ENCODE peak calls at places on chromosomes 6 and 20, in four cellular contexts. M, D, I and H are unnamed samples.

GRCh38 chr20:48926816-48927215 is 5.3 kb downstream of the ARFGEF2 start:
- DNase-seq in M (no peak), I (no peak), D (no peak), H (no peak)

GRCh38 chr6:168826078-168826390 is 385.1 kb downstream of the SMOC2 start:
- DNase-seq in I (no peak), D (no peak), M (no peak), H (no peak)

GRCh38 chr6:40588070-40588384 is 863 bp upstream of the LRFN2 start:
- DNase-seq in I (no peak), M (no peak), D (no peak), H (no peak)

GRCh38 chr6:21739838-21740237 is 146.3 kb downstream of the SOX4 start:
- DNase-seq in D (no peak), M (no peak), I (no peak), H (peak)

GRCh38 chr6:35728663-35729348 is 8.0 kb upstream of the ARMC12 start:
- DNase-seq in I (no peak), M (no peak), D (no peak), H (peak)

GRCh38 chr6:113397229-113397628 is 459.9 kb upstream of the MARCKS start:
- DNase-seq in M (no peak), I (no peak), D (peak), H (no peak)

GRCh38 chr6:170088349-170088951 is 202.4 kb downstream of the DLL1 start:
- DNase-seq in I (no peak), D (no peak), M (no peak), H (no peak)

GRCh38 chr6:142871910-142872331 is 73.1 kb downstream of the HIVEP2 start:
- DNase-seq in D (peak), M (no peak), I (no peak), H (no peak)

GRCh38 chr20:34579936-34580587 is 21.5 kb downstream of the MAP1LC3A start:
- DNase-seq in D (peak), M (no peak), I (no peak), H (no peak)

GRCh38 chr6:22099241-22099640 is 197.6 kb downstream of the PRL start:
- DNase-seq in D (no peak), I (no peak), M (no peak), H (no peak)

GRCh38 chr6:98821739-98822405 is 12.5 kb upstream of the POU3F2 start:
- DNase-seq in M (no peak), I (no peak), D (no peak), H (no peak)

GRCh38 chr6:12911387-12911960 is 194.9 kb downstream of the PHACTR1 start:
- DNase-seq in I (no peak), M (no peak), D (peak), H (peak)

GRCh38 chr20:32544893-32545840 is 40.0 kb downstream of the NOL4L start:
- DNase-seq in I (no peak), M (no peak), D (peak), H (peak)

GRCh38 chr6:51842487-51843469 is 244.6 kb downstream of the PKHD1 start:
- DNase-seq in I (no peak), D (no peak), M (no peak), H (peak)

GRCh38 chr20:433300-433975 is 25.3 kb downstream of the RBCK1 start:
- DNase-seq in M (no peak), D (no peak), I (no peak), H (no peak)

GRCh38 chr20:55456316-55456940 is 548.9 kb downstream of the CBLN4 start:
- DNase-seq in I (no peak), D (no peak), M (no peak), H (no peak)

DNA sequence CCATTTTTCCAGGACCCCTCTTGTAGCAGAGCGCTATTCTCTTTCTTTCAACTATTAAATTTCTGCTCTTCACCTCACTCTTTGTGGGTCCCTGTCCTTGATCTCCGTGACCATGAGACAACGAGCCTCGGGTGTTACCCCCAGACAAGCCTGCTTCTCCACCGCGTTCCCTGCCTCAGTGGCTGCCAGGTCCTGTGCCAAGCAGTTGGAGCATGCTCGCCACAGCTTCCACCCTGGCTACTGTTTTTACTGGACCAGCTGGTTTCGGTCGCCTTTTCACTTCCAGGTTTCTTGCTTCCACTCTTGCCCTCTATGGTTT is 5.7 kb downstream of the TP53RK start:
- DNase-seq in I (no peak), M (no peak), D (no peak), H (no peak)
- H3K27ac ChIP-seq in I (peak), M (no peak), D (peak), H (no peak)

GRCh38 chr6:2771021-2771558 is 5.9 kb downstream of the WRNIP1 start:
- DNase-seq in D (no peak), M (no peak), I (no peak), H (no peak)
- H4K5ac ChIP-seq in D (no peak), M (no peak), I (no peak), H (no peak)

GRCh38 chr20:17530153-17530552 is 1.0 kb downstream of the BFSP1 start:
- DNase-seq in M (no peak), I (no peak), D (no peak), H (no peak)
- H3K27ac ChIP-seq in M (no peak), I (no peak), D (no peak), H (no peak)

DNA sequence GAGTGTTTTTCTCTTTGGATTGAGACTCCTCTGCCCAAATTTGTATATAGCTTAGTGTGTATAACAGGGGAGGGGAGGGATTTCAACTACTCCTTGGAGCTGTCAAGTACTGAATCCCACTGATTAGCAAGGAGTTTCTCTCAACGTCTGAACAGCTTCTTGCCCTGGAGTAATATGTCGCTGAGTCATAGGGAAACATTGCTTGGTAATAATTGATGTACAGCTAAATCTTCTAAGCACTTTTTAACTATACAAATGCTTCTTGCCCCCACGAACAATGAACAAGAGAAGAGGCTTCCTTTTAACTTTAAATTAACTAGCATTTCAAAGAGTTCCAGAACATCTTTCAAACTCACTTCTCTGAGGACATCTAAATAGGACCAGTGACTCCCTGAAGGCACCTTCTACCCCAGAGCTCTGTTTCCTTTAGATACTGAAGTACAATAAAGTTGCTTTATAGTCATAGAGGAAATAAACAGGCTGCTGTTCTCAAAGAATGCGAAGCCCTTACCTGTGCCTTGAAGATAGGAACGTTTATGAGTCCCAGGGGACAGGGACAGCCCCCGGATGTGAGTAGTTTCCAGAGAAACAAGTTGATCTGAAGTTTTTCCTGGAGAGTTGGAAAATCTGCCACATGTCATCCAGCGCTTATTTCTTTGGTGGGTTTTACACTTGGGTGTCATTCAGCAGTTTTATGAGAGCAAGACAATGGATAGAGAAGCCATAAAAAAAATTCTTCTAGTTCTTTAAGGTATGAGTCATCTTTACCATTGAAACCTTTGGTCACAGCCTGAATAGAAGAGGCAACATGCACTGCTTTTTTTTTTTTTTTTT is 462.5 kb upstream of the BTBD3 start:
- DNase-seq in I (no peak), M (no peak), D (peak), H (peak)
- H4K5ac ChIP-seq in I (no peak), M (no peak), D (peak), H (no peak)